ENCODE peak calls at places on chromosomes 12 and 14, in five cellular contexts. H is OCI-LY7, A is SK-N-DZ, I is type B pancreatic cell, U is lower lobe of right lung. Y is an unnamed sample.

GRCh38 chr12:53123578-53124351 is 20.5 kb downstream of the SOAT2 start:
- DNase-seq in H (no peak), U (no peak), A (no peak), I (peak; percentile 63), Y (peak; percentile 62)

GRCh38 chr12:90239740-90240260 is 531.2 kb upstream of the ATP2B1 start:
- DNase-seq in A (no peak), U (no peak), I (no peak), H (no peak), Y (no peak)

GRCh38 chr12:123085730-123086487 is 65.0 kb downstream of the PITPNM2 start:
- DNase-seq in H (no peak), U (no peak), A (no peak), I (no peak), Y (no peak)

GRCh38 chr12:95851609-95852008 is 7.1 kb upstream of the SNRPF start:
- DNase-seq in A (no peak), U (no peak), I (no peak), H (no peak), Y (no peak)

GRCh38 chr14:53946404-53947400 is 9.9 kb downstream of the BMP4 start:
- DNase-seq in U (no peak), I (no peak), H (no peak), A (no peak), Y (no peak)

GRCh38 chr12:48182659-48183058 is 785 bp upstream of the CCDC184 start:
- DNase-seq in H (no peak), A (no peak), U (no peak), I (no peak), Y (no peak)

GRCh38 chr12:118746176-118746575 is 235.2 kb upstream of the SRRM4 start:
- DNase-seq in A (no peak), U (no peak), I (no peak), H (no peak), Y (no peak)

GRCh38 chr12:6667559-6668210 is 4.8 kb upstream of the ING4 start:
- DNase-seq in U (no peak), A (no peak), I (no peak), H (peak; percentile 68), Y (no peak)

GRCh38 chr14:72450473-72451044 is 443.3 kb downstream of the DPF3 start:
- DNase-seq in A (no peak), I (no peak), U (no peak), H (no peak), Y (no peak)

GRCh38 chr12:2654311-2654710 is 140.5 kb upstream of the FKBP4 start:
- DNase-seq in I (no peak), H (no peak), A (no peak), U (no peak), Y (peak; percentile 54)

GRCh38 chr12:75982974-75983660 is 48.5 kb downstream of the PHLDA1 start:
- DNase-seq in I (no peak), U (no peak), H (no peak), A (no peak), Y (no peak)

GRCh38 chr12:11814362-11814761 is 164.9 kb downstream of the ETV6 start:
- DNase-seq in U (no peak), A (no peak), I (no peak), H (no peak), Y (no peak)

GRCh38 chr14:23579311-23579630 is 681 bp upstream of the JPH4 start:
- DNase-seq in A (no peak), U (no peak), I (peak; percentile 59), H (no peak), Y (no peak)

GRCh38 chr12:9867531-9867930 is 1.6 kb downstream of the CLEC2B start:
- DNase-seq in I (no peak), U (no peak), A (no peak), H (no peak), Y (no peak)

GRCh38 chr12:54372113-54372806 is 8.0 kb upstream of the GPR84 start:
- DNase-seq in H (no peak), A (no peak), I (no peak), U (no peak), Y (no peak)

GRCh38 chr12:1444142-1444516 is 150.3 kb downstream of the FBXL14 start:
- DNase-seq in I (no peak), A (no peak), H (no peak), U (no peak), Y (no peak)

GRCh38 chr12:2876431-2877046 is 435 bp downstream of the FOXM1 start:
- DNase-seq in A (peak; percentile 52), I (no peak), U (no peak), H (peak; percentile 54), Y (no peak)

GRCh38 chr12:67766370-67766769 is 117.8 kb downstream of the DYRK2 start:
- DNase-seq in H (no peak), U (no peak), A (peak; percentile 32), I (no peak), Y (no peak)

GRCh38 chr12:53727310-53728041 is at the start of gene CALCOCO1:
- DNase-seq in U (peak; percentile 99), A (peak; percentile 97), H (peak; percentile 98), I (peak; percentile 95), Y (peak; percentile 99)

GRCh38 chr14:76947078-76947837 is 81.2 kb downstream of the IRF2BPL start:
- DNase-seq in U (peak; percentile 94), I (peak; percentile 92), H (peak; percentile 80), A (peak; percentile 84), Y (peak; percentile 90)

GRCh38 chr12:58943079-58943478 is 22.8 kb upstream of the LRIG3 start:
- DNase-seq in I (no peak), H (no peak), U (no peak), A (no peak), Y (no peak)

GRCh38 chr12:132450391-132451171 is 39.4 kb upstream of the FBRSL1 start:
- DNase-seq in I (no peak), U (no peak), H (no peak), A (peak; percentile 54), Y (no peak)

GRCh38 chr12:24551368-24551767 is 397.5 kb downstream of the BCAT1 start:
- DNase-seq in U (no peak), H (no peak), I (no peak), A (no peak), Y (no peak)

GRCh38 chr12:116673713-116674112 is 64.2 kb downstream of the SPRING1 start:
- DNase-seq in U (no peak), H (peak; percentile 39), A (no peak), I (no peak), Y (no peak)

GRCh38 chr12:5236022-5236421 is 192.3 kb downstream of the KCNA5 start:
- DNase-seq in U (no peak), A (no peak), I (no peak), H (no peak), Y (no peak)

GRCh38 chr12:97288526-97288925 is 174.1 kb upstream of the RMST start:
- DNase-seq in H (no peak), U (no peak), I (no peak), A (no peak), Y (no peak)

GRCh38 chr12:19223018-19223417 is 93.5 kb downstream of the PLEKHA5 start:
- DNase-seq in I (no peak), A (peak; percentile 11), H (peak; percentile 3), U (no peak), Y (no peak)

GRCh38 chr14:20755037-20755436 is 9.3 kb downstream of the EDDM3A start:
- DNase-seq in I (no peak), A (no peak), U (peak; percentile 45), H (no peak), Y (no peak)

GRCh38 chr12:49111206-49111605 is 559 bp upstream of the LMBR1L start:
- DNase-seq in I (no peak), A (no peak), H (no peak), U (no peak), Y (no peak)

GRCh38 chr12:47396902-47397663 is 308.7 kb downstream of the RPAP3 start:
- DNase-seq in U (no peak), A (no peak), H (no peak), I (no peak), Y (no peak)

GRCh38 chr14:91774138-91775096 is 42.5 kb upstream of the CATSPERB start:
- DNase-seq in A (no peak), H (no peak), U (no peak), I (no peak), Y (no peak)

GRCh38 chr12:109591041-109591440 is 17.4 kb downstream of the MVK start:
- DNase-seq in U (no peak), A (no peak), H (no peak), I (no peak), Y (no peak)

GRCh38 chr14:34007902-34008301 is 57.0 kb upstream of the EGLN3 start:
- DNase-seq in U (no peak), I (no peak), H (no peak), A (no peak), Y (no peak)

GRCh38 chr12:95117178-95117599 is 43.8 kb upstream of the NR2C1 start:
- DNase-seq in H (peak; percentile 89), I (no peak), A (peak; percentile 73), U (no peak), Y (no peak)

GRCh38 chr14:31843361-31844091 is 233.6 kb upstream of the ARHGAP5 start:
- DNase-seq in A (no peak), H (no peak), U (no peak), I (no peak), Y (no peak)

GRCh38 chr12:124613151-124613585 is 45.8 kb upstream of the NCOR2 start:
- DNase-seq in I (no peak), H (no peak), U (no peak), A (peak; percentile 64), Y (no peak)

GRCh38 chr12:114238808-114239207 is 167.1 kb downstream of the TBX5 start:
- DNase-seq in I (no peak), A (no peak), H (no peak), U (no peak), Y (no peak)

GRCh38 chr12:90499793-90500192 is 455.2 kb downstream of the CCER1 start:
- DNase-seq in H (no peak), I (no peak), A (no peak), U (no peak), Y (no peak)